ENCODE peak calls at places on chromosomes 12 and 14, in seven cellular contexts. One of them, this sample, is unnamed.

GRCh38 chr14:21268612-21269251 is 510 bp downstream of the HNRNPC start:
- DNase-seq in HCT116: peak; percentile 24
- DNase-seq in H1: no peak
- DNase-seq in HepG2: peak; percentile 77
- DNase-seq in SK-N-SH: no peak
- DNase-seq in GM12878: no peak
- DNase-seq in K562: peak; percentile 9
- DNase-seq in this sample: peak; percentile 69

GRCh38 chr14:76719664-76720063 is 41.6 kb upstream of the VASH1 start:
- DNase-seq in SK-N-SH: no peak
- DNase-seq in HCT116: no peak
- DNase-seq in H1: no peak
- DNase-seq in HepG2: no peak
- DNase-seq in K562: no peak
- DNase-seq in GM12878: no peak
- DNase-seq in this sample: no peak

GRCh38 chr12:57888407-57889157 is 42.1 kb upstream of the CTDSP2 start:
- DNase-seq in GM12878: no peak
- DNase-seq in H1: no peak
- DNase-seq in K562: no peak
- DNase-seq in SK-N-SH: no peak
- DNase-seq in HepG2: no peak
- DNase-seq in HCT116: no peak
- DNase-seq in this sample: peak; percentile 81

GRCh38 chr12:113322353-113322752 is 12.6 kb downstream of the SLC8B1 start:
- DNase-seq in SK-N-SH: no peak
- DNase-seq in H1: no peak
- DNase-seq in GM12878: no peak
- DNase-seq in K562: no peak
- DNase-seq in HCT116: no peak
- DNase-seq in HepG2: no peak
- DNase-seq in this sample: no peak

GRCh38 chr14:103905861-103906456 is 22.3 kb upstream of the TDRD9 start:
- DNase-seq in HepG2: no peak
- DNase-seq in GM12878: no peak
- DNase-seq in K562: peak; percentile 24
- DNase-seq in SK-N-SH: peak; percentile 53
- DNase-seq in HCT116: no peak
- DNase-seq in H1: peak; percentile 72
- DNase-seq in this sample: no peak

GRCh38 chr12:106418970-106419369 is 61.4 kb downstream of the POLR3B start:
- DNase-seq in K562: no peak
- DNase-seq in GM12878: no peak
- DNase-seq in HCT116: no peak
- DNase-seq in SK-N-SH: no peak
- DNase-seq in HepG2: no peak
- DNase-seq in H1: no peak
- DNase-seq in this sample: no peak

GRCh38 chr12:15966426-15966825 is 55.3 kb downstream of the DERA start:
- DNase-seq in K562: no peak
- DNase-seq in H1: no peak
- DNase-seq in GM12878: no peak
- DNase-seq in SK-N-SH: no peak
- DNase-seq in HCT116: no peak
- DNase-seq in HepG2: no peak
- DNase-seq in this sample: no peak

GRCh38 chr12:6821674-6822433 is at the start of gene GPR162:
- DNase-seq in HCT116: no peak
- DNase-seq in SK-N-SH: peak; percentile 87
- DNase-seq in H1: peak; percentile 82
- DNase-seq in GM12878: no peak
- DNase-seq in HepG2: no peak
- DNase-seq in K562: peak; percentile 66
- DNase-seq in this sample: no peak

GRCh38 chr12:43551271-43551970 is 582 bp downstream of the ADAMTS20 start:
- DNase-seq in HCT116: no peak
- DNase-seq in GM12878: no peak
- DNase-seq in SK-N-SH: peak; percentile 70
- DNase-seq in H1: peak; percentile 76
- DNase-seq in HepG2: no peak
- DNase-seq in K562: no peak
- DNase-seq in this sample: no peak

GRCh38 chr12:62259993-62260732 is at the start of gene USP15:
- DNase-seq in HepG2: peak; percentile 90
- DNase-seq in H1: peak; percentile 98
- DNase-seq in SK-N-SH: peak; percentile 95
- DNase-seq in GM12878: peak; percentile 73
- DNase-seq in K562: peak; percentile 92
- DNase-seq in HCT116: peak; percentile 94
- DNase-seq in this sample: peak; percentile 99

GRCh38 chr12:62258231-62258630 is 2.0 kb upstream of the USP15 start:
- DNase-seq in K562: no peak
- DNase-seq in H1: no peak
- DNase-seq in HCT116: no peak
- DNase-seq in HepG2: no peak
- DNase-seq in SK-N-SH: no peak
- DNase-seq in GM12878: no peak
- DNase-seq in this sample: no peak

GRCh38 chr12:62259311-62259992 is 752 bp upstream of the USP15 start:
- DNase-seq in H1: no peak
- DNase-seq in K562: no peak
- DNase-seq in SK-N-SH: peak; percentile 7
- DNase-seq in HepG2: peak; percentile 37
- DNase-seq in GM12878: no peak
- DNase-seq in HCT116: no peak
- DNase-seq in this sample: no peak

GRCh38 chr12:62261876-62262275 is 1.7 kb downstream of the USP15 start:
- DNase-seq in GM12878: no peak
- DNase-seq in SK-N-SH: no peak
- DNase-seq in HCT116: no peak
- DNase-seq in H1: no peak
- DNase-seq in HepG2: no peak
- DNase-seq in K562: no peak
- DNase-seq in this sample: no peak

DNA sequence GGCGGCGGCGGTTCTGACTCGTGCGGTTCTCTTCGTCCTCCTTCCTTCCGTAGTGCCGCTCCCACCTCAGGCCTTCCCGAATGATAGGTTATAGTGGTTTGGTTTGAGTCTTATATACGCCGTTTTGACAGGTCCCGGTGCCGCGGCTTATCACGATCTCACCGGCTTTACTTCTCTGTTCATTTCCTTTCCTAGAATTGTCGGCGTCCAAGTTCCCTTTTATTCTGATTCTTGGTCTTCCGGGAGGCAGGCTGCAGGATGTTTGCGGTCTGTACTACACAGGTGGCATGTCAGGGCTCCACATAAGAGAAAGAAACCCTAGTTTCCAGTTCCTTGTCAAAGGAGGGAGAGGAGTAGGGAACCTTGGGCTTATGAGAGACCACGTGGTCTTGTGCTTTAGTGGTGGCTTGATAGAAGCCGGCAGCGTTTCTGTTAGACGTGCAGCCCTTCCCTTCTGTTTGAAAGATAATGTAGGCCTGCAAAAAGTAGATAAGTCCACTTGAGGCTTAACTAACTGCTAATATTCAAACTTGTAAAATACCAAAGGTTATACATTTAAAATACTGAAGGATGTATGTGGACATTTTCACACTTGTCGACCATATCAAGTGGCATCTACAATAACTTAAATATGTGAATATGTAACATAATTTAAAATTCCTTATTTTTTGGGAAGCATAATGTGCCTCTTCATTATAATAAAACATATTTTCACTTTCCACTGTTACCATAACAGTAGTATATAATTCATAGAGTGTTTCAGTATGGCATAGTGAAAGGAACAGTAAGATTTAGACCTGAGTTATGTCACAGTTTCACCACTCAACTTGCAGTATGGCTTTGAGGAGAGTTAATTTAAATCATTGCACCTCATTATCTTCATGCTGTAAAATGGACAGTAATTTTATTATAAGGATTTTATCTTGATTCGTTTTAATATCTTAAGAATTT is 804 bp downstream of the USP15 start:
- DNase-seq in GM12878: peak; percentile 73
- DNase-seq in K562: peak; percentile 69
- DNase-seq in SK-N-SH: peak; percentile 23
- DNase-seq in HCT116: peak; percentile 23
- DNase-seq in HepG2: peak; percentile 47
- DNase-seq in H1: no peak
- DNase-seq in this sample: peak; percentile 48
- TF ChIP-seq JUND in GM12878: no peak
- TF ChIP-seq JUND in K562: peak; percentile 18
- TF ChIP-seq JUND in SK-N-SH: no peak
- TF ChIP-seq JUND in HCT116: no peak
- TF ChIP-seq JUND in HepG2: no peak
- TF ChIP-seq JUND in H1: no peak
- TF ChIP-seq JUND in this sample: no peak

DNA sequence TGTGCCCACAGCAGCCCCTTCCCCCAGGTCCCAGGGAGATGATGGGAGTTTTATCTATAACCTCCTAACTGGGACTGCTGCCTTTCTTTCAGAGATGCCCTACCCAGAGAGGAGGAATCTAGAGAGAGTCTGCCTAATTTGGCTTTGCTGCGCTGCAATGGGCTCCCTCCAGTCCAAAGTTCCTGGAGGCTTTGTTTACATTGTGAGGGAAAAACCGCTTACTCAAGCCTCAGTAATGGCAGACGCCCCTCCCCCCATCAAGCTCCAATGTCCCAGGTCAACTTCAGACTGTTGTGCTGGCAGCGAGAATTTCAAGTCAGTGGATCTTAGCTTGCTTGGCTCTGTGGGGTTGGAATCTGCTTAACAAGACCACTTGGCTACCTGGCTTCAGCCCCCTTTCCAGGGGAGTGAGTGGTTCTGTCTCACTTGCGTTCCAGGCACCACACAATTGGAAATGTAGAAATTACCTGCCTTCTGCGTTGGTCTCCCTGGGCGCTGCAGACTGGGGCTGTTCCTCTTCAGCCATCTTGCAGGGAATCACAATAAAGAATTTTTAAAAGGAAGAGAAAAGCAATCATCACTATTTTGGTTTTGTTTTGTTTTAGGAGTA is 262.5 kb downstream of the FOXG1 start:
- DNase-seq in H1: peak; percentile 56
- DNase-seq in HCT116: no peak
- DNase-seq in SK-N-SH: no peak
- DNase-seq in GM12878: no peak
- DNase-seq in K562: no peak
- DNase-seq in HepG2: peak; percentile 99
- DNase-seq in this sample: peak; percentile 46
- TF ChIP-seq JUND in H1: no peak
- TF ChIP-seq JUND in HCT116: no peak
- TF ChIP-seq JUND in SK-N-SH: no peak
- TF ChIP-seq JUND in GM12878: no peak
- TF ChIP-seq JUND in K562: no peak
- TF ChIP-seq JUND in HepG2: peak; percentile 89
- TF ChIP-seq JUND in this sample: no peak

DNA sequence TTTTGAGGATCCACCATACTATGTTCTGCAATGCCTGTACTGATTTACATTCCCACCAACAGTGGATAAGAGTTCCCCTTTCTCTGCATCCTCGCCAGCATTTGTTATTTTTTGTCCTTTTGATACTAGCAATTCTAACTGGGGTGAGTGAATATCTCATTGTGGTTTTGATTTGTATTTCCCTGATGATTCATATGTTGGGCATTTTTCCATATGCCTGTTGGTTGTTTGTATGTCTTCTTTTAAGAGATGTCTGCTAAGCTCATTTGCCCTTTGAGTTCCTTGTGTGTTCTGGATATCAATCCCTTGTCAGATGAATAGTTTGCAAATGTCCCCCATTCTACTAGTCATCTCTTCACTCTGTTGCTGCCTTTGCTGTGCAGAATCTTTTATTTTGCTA is 49.0 kb upstream of the MSRB3 start:
- DNase-seq in GM12878: no peak
- DNase-seq in SK-N-SH: no peak
- DNase-seq in H1: no peak
- DNase-seq in HCT116: no peak
- DNase-seq in K562: no peak
- DNase-seq in HepG2: no peak
- DNase-seq in this sample: no peak
- TF ChIP-seq JUND in GM12878: no peak
- TF ChIP-seq JUND in SK-N-SH: peak; percentile 29
- TF ChIP-seq JUND in H1: no peak
- TF ChIP-seq JUND in HCT116: no peak
- TF ChIP-seq JUND in K562: no peak
- TF ChIP-seq JUND in HepG2: no peak
- TF ChIP-seq JUND in this sample: no peak

DNA sequence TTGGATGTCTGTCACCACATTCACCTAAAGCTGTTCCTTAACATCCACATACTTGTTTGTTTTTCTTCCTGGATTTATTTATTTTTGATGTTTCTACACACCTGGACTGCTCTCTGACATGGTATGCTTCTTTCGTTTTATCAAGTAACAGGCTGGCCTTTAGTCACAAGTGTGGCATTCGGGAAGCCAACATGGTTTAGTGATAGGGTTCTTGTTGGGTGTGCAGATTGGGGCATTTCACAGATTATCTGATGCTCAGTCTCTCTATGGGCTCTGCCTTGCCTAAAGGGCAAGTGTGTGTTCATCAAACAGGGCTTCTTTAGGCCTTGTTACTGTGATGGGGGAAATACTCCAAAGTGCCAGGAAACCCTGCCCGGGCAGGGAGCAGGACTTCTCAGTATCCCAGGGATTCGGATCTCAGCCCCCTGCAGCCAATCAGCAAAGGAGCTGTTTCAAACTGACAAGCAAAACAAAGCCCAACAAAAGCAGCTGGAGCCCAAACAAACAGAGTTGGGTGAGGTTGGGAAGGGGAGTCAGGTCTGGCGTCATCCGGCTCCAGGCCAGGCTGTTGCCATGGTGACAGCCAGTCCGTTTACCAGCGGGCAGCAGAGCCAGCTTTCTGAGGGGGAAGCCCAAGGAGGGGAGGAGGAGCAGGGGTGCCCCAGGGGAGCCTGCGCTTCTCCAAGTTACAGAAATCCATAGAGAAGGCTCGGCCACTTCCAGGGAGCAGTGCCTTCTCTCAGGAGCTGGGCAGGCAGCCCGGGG is 31.8 kb downstream of the FOS start:
- DNase-seq in K562: no peak
- DNase-seq in GM12878: no peak
- DNase-seq in SK-N-SH: peak; percentile 82
- DNase-seq in HepG2: no peak
- DNase-seq in HCT116: no peak
- DNase-seq in H1: peak; percentile 81
- DNase-seq in this sample: no peak
- TF ChIP-seq JUND in K562: no peak
- TF ChIP-seq JUND in GM12878: no peak
- TF ChIP-seq JUND in SK-N-SH: no peak
- TF ChIP-seq JUND in HepG2: no peak
- TF ChIP-seq JUND in HCT116: no peak
- TF ChIP-seq JUND in H1: peak; percentile 31
- TF ChIP-seq JUND in this sample: no peak

GRCh38 chr14:44505588-44505987 is 1.5 kb downstream of the FSCB start:
- DNase-seq in HepG2: no peak
- DNase-seq in GM12878: no peak
- DNase-seq in H1: no peak
- DNase-seq in SK-N-SH: no peak
- DNase-seq in HCT116: no peak
- DNase-seq in K562: no peak
- DNase-seq in this sample: no peak
- TF ChIP-seq JUND in HepG2: no peak
- TF ChIP-seq JUND in GM12878: no peak
- TF ChIP-seq JUND in H1: no peak
- TF ChIP-seq JUND in SK-N-SH: no peak
- TF ChIP-seq JUND in HCT116: no peak
- TF ChIP-seq JUND in K562: no peak
- TF ChIP-seq JUND in this sample: no peak

GRCh38 chr12:86634706-86635410 is 378.7 kb upstream of the MGAT4C start:
- DNase-seq in GM12878: no peak
- DNase-seq in HCT116: no peak
- DNase-seq in H1: no peak
- DNase-seq in SK-N-SH: no peak
- DNase-seq in K562: no peak
- DNase-seq in HepG2: no peak
- DNase-seq in this sample: no peak
- TF ChIP-seq JUND in GM12878: no peak
- TF ChIP-seq JUND in HCT116: no peak
- TF ChIP-seq JUND in H1: no peak
- TF ChIP-seq JUND in SK-N-SH: no peak
- TF ChIP-seq JUND in K562: no peak
- TF ChIP-seq JUND in HepG2: no peak
- TF ChIP-seq JUND in this sample: no peak

This sample was measured in T47D.